ENCODE peak calls at places on chromosomes 16 and 17, in eight cellular contexts. One of them, this sample, is unnamed.

GRCh38 chr17:8100149-8100548 is 12.6 kb upstream of the ALOX12B start:
- DNase-seq in MG63: no peak
- DNase-seq in WTC11: no peak
- DNase-seq in activated CD4-positive, alpha-beta memory T cell treated with anti-CD3 and anti-CD28 coated beads for 36 hours: no peak
- DNase-seq in foreskin melanocyte: no peak
- DNase-seq in GM04503: no peak
- DNase-seq in hippocampal formation: no peak
- DNase-seq in left ventricle myocardium inferior: no peak
- DNase-seq in this sample: no peak

GRCh38 chr17:70767102-70767701 is 597.9 kb downstream of the KCNJ2 start:
- DNase-seq in MG63: no peak
- DNase-seq in left ventricle myocardium inferior: no peak
- DNase-seq in foreskin melanocyte: peak
- DNase-seq in GM04503: no peak
- DNase-seq in WTC11: no peak
- DNase-seq in hippocampal formation: no peak
- DNase-seq in activated CD4-positive, alpha-beta memory T cell treated with anti-CD3 and anti-CD28 coated beads for 36 hours: no peak
- DNase-seq in this sample: no peak

GRCh38 chr17:13601317-13601775 is 383 bp downstream of the HS3ST3A1 start:
- DNase-seq in GM04503: no peak
- DNase-seq in activated CD4-positive, alpha-beta memory T cell treated with anti-CD3 and anti-CD28 coated beads for 36 hours: peak
- DNase-seq in foreskin melanocyte: no peak
- DNase-seq in hippocampal formation: no peak
- DNase-seq in left ventricle myocardium inferior: no peak
- DNase-seq in MG63: peak
- DNase-seq in WTC11: peak
- DNase-seq in this sample: no peak

GRCh38 chr17:83150369-83151055 is 71.1 kb downstream of the METRNL start:
- DNase-seq in foreskin melanocyte: no peak
- DNase-seq in activated CD4-positive, alpha-beta memory T cell treated with anti-CD3 and anti-CD28 coated beads for 36 hours: peak
- DNase-seq in GM04503: no peak
- DNase-seq in MG63: no peak
- DNase-seq in WTC11: no peak
- DNase-seq in left ventricle myocardium inferior: no peak
- DNase-seq in hippocampal formation: no peak
- DNase-seq in this sample: no peak

GRCh38 chr17:41784207-41784744 is 2.2 kb downstream of the JUP start:
- DNase-seq in activated CD4-positive, alpha-beta memory T cell treated with anti-CD3 and anti-CD28 coated beads for 36 hours: no peak
- DNase-seq in foreskin melanocyte: no peak
- DNase-seq in left ventricle myocardium inferior: peak
- DNase-seq in WTC11: peak
- DNase-seq in GM04503: no peak
- DNase-seq in hippocampal formation: no peak
- DNase-seq in MG63: no peak
- DNase-seq in this sample: no peak

GRCh38 chr17:1351275-1351674 is 48.7 kb downstream of the YWHAE start:
- DNase-seq in foreskin melanocyte: no peak
- DNase-seq in WTC11: no peak
- DNase-seq in GM04503: no peak
- DNase-seq in hippocampal formation: no peak
- DNase-seq in activated CD4-positive, alpha-beta memory T cell treated with anti-CD3 and anti-CD28 coated beads for 36 hours: no peak
- DNase-seq in MG63: no peak
- DNase-seq in left ventricle myocardium inferior: no peak
- DNase-seq in this sample: no peak

GRCh38 chr17:61409301-61410099 is 9.9 kb downstream of the TBX2 start:
- DNase-seq in MG63: peak
- DNase-seq in foreskin melanocyte: no peak
- DNase-seq in left ventricle myocardium inferior: no peak
- DNase-seq in activated CD4-positive, alpha-beta memory T cell treated with anti-CD3 and anti-CD28 coated beads for 36 hours: peak
- DNase-seq in hippocampal formation: peak
- DNase-seq in GM04503: no peak
- DNase-seq in WTC11: peak
- DNase-seq in this sample: peak

GRCh38 chr16:28212532-28212873 is 738 bp upstream of the XPO6 start:
- DNase-seq in hippocampal formation: no peak
- DNase-seq in left ventricle myocardium inferior: no peak
- DNase-seq in activated CD4-positive, alpha-beta memory T cell treated with anti-CD3 and anti-CD28 coated beads for 36 hours: no peak
- DNase-seq in foreskin melanocyte: no peak
- DNase-seq in MG63: peak
- DNase-seq in WTC11: no peak
- DNase-seq in GM04503: no peak
- DNase-seq in this sample: no peak

GRCh38 chr16:48347191-48347860 is 37.9 kb downstream of the SIAH1 start:
- DNase-seq in GM04503: no peak
- DNase-seq in hippocampal formation: no peak
- DNase-seq in WTC11: no peak
- DNase-seq in MG63: no peak
- DNase-seq in left ventricle myocardium inferior: no peak
- DNase-seq in foreskin melanocyte: no peak
- DNase-seq in activated CD4-positive, alpha-beta memory T cell treated with anti-CD3 and anti-CD28 coated beads for 36 hours: no peak
- DNase-seq in this sample: no peak

GRCh38 chr17:69246726-69247375 is 18.2 kb upstream of the ABCA10 start:
- DNase-seq in GM04503: no peak
- DNase-seq in WTC11: no peak
- DNase-seq in MG63: no peak
- DNase-seq in activated CD4-positive, alpha-beta memory T cell treated with anti-CD3 and anti-CD28 coated beads for 36 hours: no peak
- DNase-seq in foreskin melanocyte: no peak
- DNase-seq in left ventricle myocardium inferior: no peak
- DNase-seq in hippocampal formation: no peak
- DNase-seq in this sample: no peak

GRCh38 chr16:48446534-48446920 is 61.3 kb upstream of the SIAH1 start:
- DNase-seq in hippocampal formation: no peak
- DNase-seq in foreskin melanocyte: no peak
- DNase-seq in GM04503: no peak
- DNase-seq in WTC11: no peak
- DNase-seq in activated CD4-positive, alpha-beta memory T cell treated with anti-CD3 and anti-CD28 coated beads for 36 hours: no peak
- DNase-seq in MG63: peak
- DNase-seq in left ventricle myocardium inferior: no peak
- DNase-seq in this sample: no peak

GRCh38 chr17:81561494-81561885 is 9.3 kb upstream of the FAAP100 start:
- DNase-seq in foreskin melanocyte: no peak
- DNase-seq in MG63: peak
- DNase-seq in activated CD4-positive, alpha-beta memory T cell treated with anti-CD3 and anti-CD28 coated beads for 36 hours: no peak
- DNase-seq in hippocampal formation: no peak
- DNase-seq in left ventricle myocardium inferior: no peak
- DNase-seq in GM04503: no peak
- DNase-seq in WTC11: no peak
- DNase-seq in this sample: no peak

GRCh38 chr17:37725021-37725585 is 19.8 kb downstream of the HNF1B start:
- DNase-seq in hippocampal formation: no peak
- DNase-seq in MG63: no peak
- DNase-seq in WTC11: no peak
- DNase-seq in foreskin melanocyte: no peak
- DNase-seq in GM04503: no peak
- DNase-seq in activated CD4-positive, alpha-beta memory T cell treated with anti-CD3 and anti-CD28 coated beads for 36 hours: no peak
- DNase-seq in left ventricle myocardium inferior: no peak
- DNase-seq in this sample: no peak

GRCh38 chr17:1095853-1096675 is 83.7 kb downstream of the ABR start:
- DNase-seq in WTC11: no peak
- DNase-seq in left ventricle myocardium inferior: no peak
- DNase-seq in GM04503: no peak
- DNase-seq in foreskin melanocyte: no peak
- DNase-seq in activated CD4-positive, alpha-beta memory T cell treated with anti-CD3 and anti-CD28 coated beads for 36 hours: no peak
- DNase-seq in hippocampal formation: no peak
- DNase-seq in MG63: no peak
- DNase-seq in this sample: no peak

GRCh38 chr17:78305801-78306200 is 54.1 kb downstream of the SOCS3 start:
- DNase-seq in activated CD4-positive, alpha-beta memory T cell treated with anti-CD3 and anti-CD28 coated beads for 36 hours: no peak
- DNase-seq in WTC11: no peak
- DNase-seq in foreskin melanocyte: no peak
- DNase-seq in hippocampal formation: no peak
- DNase-seq in GM04503: no peak
- DNase-seq in MG63: no peak
- DNase-seq in left ventricle myocardium inferior: no peak
- DNase-seq in this sample: no peak

GRCh38 chr16:1961651-1962067 is 2.3 kb downstream of the NDUFB10 start:
- DNase-seq in WTC11: no peak
- DNase-seq in activated CD4-positive, alpha-beta memory T cell treated with anti-CD3 and anti-CD28 coated beads for 36 hours: peak
- DNase-seq in hippocampal formation: no peak
- DNase-seq in foreskin melanocyte: no peak
- DNase-seq in left ventricle myocardium inferior: no peak
- DNase-seq in GM04503: no peak
- DNase-seq in MG63: peak
- DNase-seq in this sample: no peak

GRCh38 chr17:199806-200603 is 18.6 kb upstream of the DOC2B start:
- DNase-seq in WTC11: peak
- DNase-seq in hippocampal formation: no peak
- DNase-seq in foreskin melanocyte: no peak
- DNase-seq in left ventricle myocardium inferior: no peak
- DNase-seq in activated CD4-positive, alpha-beta memory T cell treated with anti-CD3 and anti-CD28 coated beads for 36 hours: no peak
- DNase-seq in GM04503: no peak
- DNase-seq in MG63: no peak
- DNase-seq in this sample: no peak

GRCh38 chr16:48318630-48319029 is 66.6 kb downstream of the SIAH1 start:
- DNase-seq in left ventricle myocardium inferior: no peak
- DNase-seq in MG63: peak
- DNase-seq in GM04503: no peak
- DNase-seq in hippocampal formation: peak
- DNase-seq in foreskin melanocyte: peak
- DNase-seq in activated CD4-positive, alpha-beta memory T cell treated with anti-CD3 and anti-CD28 coated beads for 36 hours: peak
- DNase-seq in WTC11: peak
- DNase-seq in this sample: no peak

GRCh38 chr17:36643086-36643685 is 41.8 kb downstream of the MRM1 start:
- DNase-seq in GM04503: no peak
- DNase-seq in WTC11: no peak
- DNase-seq in left ventricle myocardium inferior: no peak
- DNase-seq in activated CD4-positive, alpha-beta memory T cell treated with anti-CD3 and anti-CD28 coated beads for 36 hours: no peak
- DNase-seq in hippocampal formation: no peak
- DNase-seq in MG63: no peak
- DNase-seq in foreskin melanocyte: no peak
- DNase-seq in this sample: no peak

GRCh38 chr16:49643429-49644142 is 212.3 kb downstream of the ZNF423 start:
- DNase-seq in WTC11: no peak
- DNase-seq in GM04503: peak
- DNase-seq in left ventricle myocardium inferior: no peak
- DNase-seq in hippocampal formation: no peak
- DNase-seq in MG63: peak
- DNase-seq in foreskin melanocyte: no peak
- DNase-seq in activated CD4-positive, alpha-beta memory T cell treated with anti-CD3 and anti-CD28 coated beads for 36 hours: no peak
- DNase-seq in this sample: no peak

GRCh38 chr17:78990349-78991016 is 10.8 kb upstream of the LGALS3BP start:
- DNase-seq in hippocampal formation: no peak
- DNase-seq in foreskin melanocyte: no peak
- DNase-seq in left ventricle myocardium inferior: peak
- DNase-seq in WTC11: no peak
- DNase-seq in GM04503: no peak
- DNase-seq in activated CD4-positive, alpha-beta memory T cell treated with anti-CD3 and anti-CD28 coated beads for 36 hours: no peak
- DNase-seq in MG63: no peak
- DNase-seq in this sample: no peak

GRCh38 chr16:79845734-79846135 is 245.2 kb upstream of the MAF start:
- DNase-seq in activated CD4-positive, alpha-beta memory T cell treated with anti-CD3 and anti-CD28 coated beads for 36 hours: peak
- DNase-seq in hippocampal formation: no peak
- DNase-seq in MG63: no peak
- DNase-seq in left ventricle myocardium inferior: no peak
- DNase-seq in GM04503: no peak
- DNase-seq in WTC11: no peak
- DNase-seq in foreskin melanocyte: no peak
- DNase-seq in this sample: no peak

GRCh38 chr16:20923876-20924275 is 23.3 kb downstream of the LYRM1 start:
- DNase-seq in foreskin melanocyte: no peak
- DNase-seq in WTC11: no peak
- DNase-seq in MG63: no peak
- DNase-seq in GM04503: no peak
- DNase-seq in left ventricle myocardium inferior: no peak
- DNase-seq in hippocampal formation: no peak
- DNase-seq in activated CD4-positive, alpha-beta memory T cell treated with anti-CD3 and anti-CD28 coated beads for 36 hours: no peak
- DNase-seq in this sample: no peak

GRCh38 chr17:17114592-17115225 is 72.5 kb downstream of the MPRIP start:
- DNase-seq in MG63: no peak
- DNase-seq in WTC11: no peak
- DNase-seq in left ventricle myocardium inferior: peak
- DNase-seq in foreskin melanocyte: no peak
- DNase-seq in GM04503: no peak
- DNase-seq in hippocampal formation: no peak
- DNase-seq in activated CD4-positive, alpha-beta memory T cell treated with anti-CD3 and anti-CD28 coated beads for 36 hours: peak
- DNase-seq in this sample: no peak

GRCh38 chr16:78396673-78397072 is 297.2 kb downstream of the WWOX start:
- DNase-seq in GM04503: no peak
- DNase-seq in activated CD4-positive, alpha-beta memory T cell treated with anti-CD3 and anti-CD28 coated beads for 36 hours: no peak
- DNase-seq in hippocampal formation: no peak
- DNase-seq in left ventricle myocardium inferior: no peak
- DNase-seq in foreskin melanocyte: no peak
- DNase-seq in MG63: no peak
- DNase-seq in WTC11: no peak
- DNase-seq in this sample: no peak

GRCh38 chr16:66903544-66904427 is 14.9 kb downstream of the CDH16 start:
- DNase-seq in MG63: no peak
- DNase-seq in hippocampal formation: no peak
- DNase-seq in WTC11: no peak
- DNase-seq in foreskin melanocyte: no peak
- DNase-seq in left ventricle myocardium inferior: peak
- DNase-seq in activated CD4-positive, alpha-beta memory T cell treated with anti-CD3 and anti-CD28 coated beads for 36 hours: no peak
- DNase-seq in GM04503: no peak
- DNase-seq in this sample: no peak

GRCh38 chr16:65964752-65965151 is 401.7 kb upstream of the CDH5 start:
- DNase-seq in GM04503: no peak
- DNase-seq in foreskin melanocyte: no peak
- DNase-seq in hippocampal formation: no peak
- DNase-seq in activated CD4-positive, alpha-beta memory T cell treated with anti-CD3 and anti-CD28 coated beads for 36 hours: no peak
- DNase-seq in left ventricle myocardium inferior: no peak
- DNase-seq in MG63: no peak
- DNase-seq in WTC11: peak
- DNase-seq in this sample: no peak